ENCODE peak calls at places on chromosomes 7 and 10, in seven cellular contexts. U, Z, V, Y, R, D and P are unnamed samples.

GRCh38 chr7:1668932-1669485 is 1.1 kb upstream of the ELFN1 start:
- DNase-seq in D (no peak), U (no peak), Z (peak), R (no peak), V (peak), Y (peak), P (no peak)

GRCh38 chr7:17991866-17992648 is 35.6 kb downstream of the PRPS1L1 start:
- DNase-seq in D (peak), U (no peak), V (no peak), Z (no peak), Y (no peak), R (peak), P (peak)

GRCh38 chr10:3895045-3895609 is 110.1 kb upstream of the KLF6 start:
- DNase-seq in D (no peak), R (no peak), V (peak), Y (no peak), U (no peak), Z (no peak), P (no peak)

GRCh38 chr7:140013676-140014075 is 49.1 kb downstream of the PARP12 start:
- DNase-seq in U (no peak), D (no peak), Z (no peak), V (no peak), R (no peak), Y (no peak), P (no peak)

GRCh38 chr7:142539901-142540300 is 209.4 kb upstream of the PRSS1 start:
- DNase-seq in D (no peak), R (no peak), Z (no peak), Y (no peak), U (no peak), V (peak), P (no peak)

GRCh38 chr7:115346685-115347084 is 424.8 kb downstream of the MDFIC start:
- DNase-seq in D (no peak), R (no peak), Y (no peak), U (no peak), Z (no peak), V (no peak), P (no peak)

GRCh38 chr10:5697342-5697741 is 12.7 kb downstream of the TASOR2 start:
- DNase-seq in V (no peak), U (no peak), D (no peak), R (peak), Z (no peak), Y (no peak), P (no peak)

GRCh38 chr7:87234949-87235348 is 15.4 kb upstream of the TMEM243 start:
- DNase-seq in R (no peak), D (no peak), Z (no peak), V (peak), U (no peak), Y (no peak), P (no peak)

GRCh38 chr10:126250527-126251310 is 137.6 kb downstream of the ADAM12 start:
- DNase-seq in U (no peak), Y (no peak), R (no peak), Z (no peak), V (peak), D (no peak), P (no peak)

GRCh38 chr10:58322072-58322834 is 12.6 kb upstream of the UBE2D1 start:
- DNase-seq in D (no peak), V (peak), Y (no peak), R (peak), Z (no peak), U (no peak), P (no peak)

GRCh38 chr7:44196450-44196872 is 4.3 kb upstream of the YKT6 start:
- DNase-seq in R (peak), Z (no peak), D (no peak), U (no peak), V (peak), Y (no peak), P (peak)

GRCh38 chr7:139854803-139855497 is 25.9 kb downstream of the TBXAS1 start:
- DNase-seq in Z (no peak), Y (no peak), V (no peak), R (peak), D (no peak), U (no peak), P (no peak)

GRCh38 chr7:148772297-148773089 is 73.8 kb downstream of the CUL1 start:
- DNase-seq in D (no peak), Y (no peak), R (no peak), V (peak), U (no peak), Z (no peak), P (no peak)

GRCh38 chr10:1538531-1539061 is 198.7 kb downstream of the ADARB2 start:
- DNase-seq in V (no peak), Y (no peak), D (no peak), U (no peak), R (no peak), Z (no peak), P (no peak)

GRCh38 chr10:49158399-49158798 is 24.6 kb upstream of the FAM170B start:
- DNase-seq in D (no peak), V (no peak), R (no peak), Z (no peak), U (no peak), Y (peak), P (no peak)

GRCh38 chr10:63505562-63505961 is 15.6 kb upstream of the REEP3 start:
- DNase-seq in Z (no peak), Y (no peak), V (no peak), R (no peak), U (no peak), D (no peak), P (no peak)

GRCh38 chr7:82429408-82429807 is 14.2 kb downstream of the CACNA2D1 start:
- DNase-seq in D (no peak), Z (no peak), V (no peak), U (no peak), R (no peak), Y (no peak), P (no peak)

GRCh38 chr7:148153611-148154010 is 437.0 kb upstream of the C7orf33 start:
- DNase-seq in Z (no peak), U (peak), V (peak), Y (no peak), D (no peak), R (peak), P (no peak)

GRCh38 chr7:44280993-44281721 is 44.2 kb downstream of the CAMK2B start:
- DNase-seq in R (no peak), Z (peak), V (no peak), U (peak), D (no peak), Y (peak), P (no peak)

GRCh38 chr7:28081016-28081415 is 99.6 kb downstream of the JAZF1 start:
- DNase-seq in U (peak), Y (no peak), V (peak), D (no peak), Z (no peak), R (peak), P (no peak)

GRCh38 chr7:134865001-134865845 is 85.8 kb downstream of the CALD1 start:
- DNase-seq in V (peak), U (no peak), Z (no peak), D (peak), R (no peak), Y (no peak), P (peak)
- H3K4me3 ChIP-seq in V (peak), U (peak), Z (peak), D (no peak), R (no peak), Y (peak), P (peak)

GRCh38 chr7:25132430-25132829 is 7.4 kb upstream of the CYCS start:
- DNase-seq in Y (no peak), R (no peak), Z (no peak), V (no peak), D (no peak), U (no peak), P (no peak)
- H3K4me3 ChIP-seq in Y (no peak), R (no peak), Z (no peak), V (no peak), D (no peak), U (no peak), P (no peak)

DNA sequence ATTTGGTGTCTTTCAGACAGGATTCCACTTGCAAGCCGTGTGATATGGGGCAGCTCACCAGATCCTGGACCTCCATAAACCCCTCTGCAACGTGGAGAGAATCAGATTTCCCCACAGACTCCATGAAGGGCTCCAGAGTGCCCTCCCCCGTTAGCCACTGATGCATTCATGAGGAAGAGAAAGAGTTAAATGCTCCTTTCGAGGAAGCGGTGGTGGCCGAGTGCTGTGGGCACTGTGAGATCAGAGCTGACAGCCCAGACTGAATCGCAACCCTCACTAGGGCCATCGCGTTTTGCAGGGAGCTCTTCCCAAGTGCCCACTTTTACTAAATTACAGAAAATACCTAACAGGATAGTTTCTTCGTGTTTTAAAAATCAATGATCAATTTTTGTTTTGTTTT is 226.3 kb upstream of the ZNF32 start:
- DNase-seq in U (no peak), V (no peak), R (no peak), Z (no peak), D (no peak), Y (no peak), P (no peak)
- H3K4me3 ChIP-seq in U (no peak), V (no peak), R (no peak), Z (no peak), D (no peak), Y (no peak), P (no peak)

GRCh38 chr7:96899108-96899507 is 106.2 kb upstream of the DLX6 start:
- DNase-seq in U (no peak), V (no peak), D (no peak), Z (no peak), Y (no peak), R (no peak), P (no peak)
- H3K4me3 ChIP-seq in U (no peak), V (no peak), D (no peak), Z (no peak), Y (no peak), R (no peak), P (no peak)

GRCh38 chr10:88245974-88246511 is 337.1 kb downstream of the RNLS start:
- DNase-seq in U (no peak), V (peak), Z (no peak), D (no peak), Y (no peak), R (no peak), P (no peak)

GRCh38 chr10:88243202-88243744 is 339.8 kb downstream of the RNLS start:
- DNase-seq in V (peak), Z (no peak), U (no peak), Y (no peak), R (no peak), D (no peak), P (no peak)

GRCh38 chr10:88241501-88241900 is 341.6 kb downstream of the RNLS start:
- DNase-seq in Y (no peak), R (no peak), V (no peak), U (no peak), Z (no peak), D (no peak), P (no peak)

GRCh38 chr10:88244781-88245350 is 338.3 kb downstream of the RNLS start:
- DNase-seq in Y (no peak), U (no peak), D (no peak), R (no peak), Z (no peak), V (no peak), P (peak)

GRCh38 chr10:88243847-88244730 is 339.0 kb downstream of the RNLS start:
- DNase-seq in Z (peak), R (peak), V (peak), D (no peak), U (peak), Y (peak), P (no peak)
- H3K4me3 ChIP-seq in Z (peak), R (no peak), V (peak), D (no peak), U (peak), Y (no peak), P (no peak)

DNA sequence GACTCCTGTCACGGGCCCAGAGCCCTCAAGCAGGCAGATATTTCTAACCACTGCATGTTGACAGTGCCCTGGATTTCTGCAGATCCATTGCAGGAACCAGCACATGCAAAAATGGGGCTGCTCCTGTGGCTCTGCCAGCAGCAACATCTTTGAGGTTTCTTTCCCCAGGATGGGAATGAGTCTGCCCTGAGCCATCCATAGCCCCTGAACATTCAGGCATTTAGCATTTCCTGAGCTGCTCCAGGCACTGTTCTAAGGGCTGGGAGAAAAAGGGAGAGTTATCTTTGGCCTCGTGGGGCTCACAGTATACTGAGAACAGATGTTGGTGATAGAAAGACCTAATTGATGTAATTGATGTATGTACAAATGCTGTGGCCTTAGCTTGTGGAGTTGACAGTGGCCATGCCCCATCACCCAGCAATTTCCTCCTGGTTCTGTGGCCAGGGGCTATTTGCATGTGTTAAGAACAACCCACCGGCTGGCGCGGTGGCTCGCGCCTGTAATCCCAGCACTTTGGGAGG is 66.0 kb upstream of the LRRC4 start:
- DNase-seq in Y (no peak), V (no peak), R (no peak), U (no peak), Z (no peak), D (no peak), P (no peak)
- H3K4me3 ChIP-seq in Y (no peak), V (no peak), R (no peak), U (no peak), Z (no peak), D (no peak), P (no peak)

GRCh38 chr10:122494173-122494820 is 32.9 kb downstream of the HTRA1 start:
- DNase-seq in Z (no peak), R (no peak), U (no peak), D (no peak), V (no peak), Y (peak), P (no peak)
- H3K4me3 ChIP-seq in Z (peak), R (no peak), U (no peak), D (no peak), V (no peak), Y (no peak), P (no peak)

DNA sequence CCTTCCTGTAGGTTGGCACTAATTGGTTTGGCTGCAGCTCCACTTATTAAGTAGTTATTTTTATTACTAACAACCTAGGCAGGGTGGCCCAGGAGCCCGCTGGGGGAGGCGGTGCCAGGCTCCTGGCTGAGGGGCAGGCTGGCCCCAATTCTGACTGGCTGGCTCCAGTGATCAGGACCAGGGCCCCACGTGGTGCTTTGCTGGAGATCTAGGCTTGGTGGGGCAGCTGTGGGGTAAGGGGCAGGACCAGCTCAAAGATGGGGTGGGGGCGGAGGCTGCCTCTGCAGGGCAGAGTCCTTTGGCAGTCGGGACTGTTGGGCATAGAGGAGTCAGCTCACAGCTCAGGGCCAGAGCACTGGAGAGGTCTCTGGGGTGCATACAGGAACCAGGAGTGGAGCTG is 2.4 kb downstream of the ASL start:
- DNase-seq in U (no peak), Y (no peak), Z (no peak), R (no peak), D (no peak), V (no peak), P (no peak)
- H3K4me3 ChIP-seq in U (no peak), Y (no peak), Z (no peak), R (no peak), D (no peak), V (no peak), P (no peak)